ENCODE peak calls at places on chromosome 11, in four cellular contexts. G is CD8-positive, alpha-beta memory T cell; M is AG09309; W is upper lobe of right lung. U is an unnamed sample.
A peak's percentile ranks its signal among the peaks of the same experiment; 100 is the strongest.

GRCh38 chr11:65663634-65664200 is 1.0 kb upstream of the RELA start:
- DNase-seq in W (peak; percentile 80), G (peak; percentile 35), M (peak; percentile 57), U (peak; percentile 50)

GRCh38 chr11:75734491-75735180 is 17.0 kb downstream of the MOGAT2 start:
- DNase-seq in W (no peak), M (no peak), G (no peak), U (no peak)

GRCh38 chr11:124586247-124586860 is 16.6 kb downstream of the OR8A1 start:
- DNase-seq in W (peak; percentile 70), M (peak; percentile 20), G (no peak), U (peak; percentile 37)

GRCh38 chr11:61832758-61833157 is 4.7 kb downstream of the FADS2 start:
- DNase-seq in W (no peak), M (no peak), G (no peak), U (no peak)

GRCh38 chr11:36305047-36305446 is 9.0 kb downstream of the PRR5L start:
- DNase-seq in W (no peak), G (no peak), M (no peak), U (no peak)

GRCh38 chr11:35553831-35554230 is 28.4 kb upstream of the PAMR1 start:
- DNase-seq in W (no peak), M (peak; percentile 93), G (no peak), U (no peak)

GRCh38 chr11:12200359-12201015 is 90.1 kb downstream of the MICAL2 start:
- DNase-seq in M (no peak), W (peak; percentile 61), G (no peak), U (peak; percentile 68)

GRCh38 chr11:106872246-106872645 is 146.0 kb downstream of the GUCY1A2 start:
- DNase-seq in G (no peak), M (no peak), W (no peak), U (no peak)

GRCh38 chr11:109377039-109377742 is 44.8 kb upstream of the C11orf87 start:
- DNase-seq in M (no peak), W (no peak), G (no peak), U (no peak)

GRCh38 chr11:65555693-65556231 is 2.4 kb downstream of the LTBP3 start:
- DNase-seq in M (peak; percentile 64), G (no peak), W (no peak), U (peak; percentile 92)

GRCh38 chr11:67211656-67212436 is 54.4 kb upstream of the GRK2 start:
- DNase-seq in G (no peak), W (no peak), M (no peak), U (no peak)

GRCh38 chr11:66020618-66021357 is 5.5 kb downstream of the CATSPER1 start:
- DNase-seq in W (peak; percentile 82), M (no peak), G (no peak), U (peak; percentile 61)

GRCh38 chr11:64769283-64769682 is 9.1 kb downstream of the SF1 start:
- DNase-seq in W (no peak), G (no peak), M (no peak), U (no peak)

GRCh38 chr11:94932503-94932902 is 40.9 kb downstream of the CWC15 start:
- DNase-seq in W (no peak), G (no peak), M (no peak), U (no peak)

GRCh38 chr11:86799680-86800075 is 664 bp upstream of the PRSS23 start:
- DNase-seq in W (no peak), G (no peak), M (no peak), U (no peak)

GRCh38 chr11:22459053-22459452 is 120.9 kb downstream of the SLC17A6 start:
- DNase-seq in M (no peak), W (no peak), G (no peak), U (peak; percentile 89)

GRCh38 chr11:67271548-67272284 is 5.4 kb downstream of the GRK2 start:
- DNase-seq in G (peak; percentile 68), M (no peak), W (peak; percentile 67), U (no peak)

GRCh38 chr11:43397251-43397650 is 38.5 kb downstream of the TTC17 start:
- DNase-seq in M (no peak), W (no peak), G (no peak), U (no peak)

GRCh38 chr11:68457214-68457897 is 3.2 kb upstream of the PPP6R3 start:
- DNase-seq in G (no peak), M (no peak), W (peak; percentile 13), U (no peak)

GRCh38 chr11:123741159-123741951 is at the start of gene ZNF202:
- DNase-seq in W (peak; percentile 96), M (peak; percentile 41), G (peak; percentile 87), U (peak; percentile 84)

GRCh38 chr11:9205596-9205995 is 59.6 kb downstream of the DENND5A start:
- DNase-seq in G (no peak), W (no peak), M (no peak), U (no peak)

GRCh38 chr11:96257972-96258951 is 84.7 kb downstream of the MAML2 start:
- DNase-seq in G (peak; percentile 63), W (no peak), M (no peak), U (no peak)

GRCh38 chr11:4065601-4066377 is 28.8 kb upstream of the RRM1 start:
- DNase-seq in W (no peak), G (no peak), M (no peak), U (no peak)

DNA sequence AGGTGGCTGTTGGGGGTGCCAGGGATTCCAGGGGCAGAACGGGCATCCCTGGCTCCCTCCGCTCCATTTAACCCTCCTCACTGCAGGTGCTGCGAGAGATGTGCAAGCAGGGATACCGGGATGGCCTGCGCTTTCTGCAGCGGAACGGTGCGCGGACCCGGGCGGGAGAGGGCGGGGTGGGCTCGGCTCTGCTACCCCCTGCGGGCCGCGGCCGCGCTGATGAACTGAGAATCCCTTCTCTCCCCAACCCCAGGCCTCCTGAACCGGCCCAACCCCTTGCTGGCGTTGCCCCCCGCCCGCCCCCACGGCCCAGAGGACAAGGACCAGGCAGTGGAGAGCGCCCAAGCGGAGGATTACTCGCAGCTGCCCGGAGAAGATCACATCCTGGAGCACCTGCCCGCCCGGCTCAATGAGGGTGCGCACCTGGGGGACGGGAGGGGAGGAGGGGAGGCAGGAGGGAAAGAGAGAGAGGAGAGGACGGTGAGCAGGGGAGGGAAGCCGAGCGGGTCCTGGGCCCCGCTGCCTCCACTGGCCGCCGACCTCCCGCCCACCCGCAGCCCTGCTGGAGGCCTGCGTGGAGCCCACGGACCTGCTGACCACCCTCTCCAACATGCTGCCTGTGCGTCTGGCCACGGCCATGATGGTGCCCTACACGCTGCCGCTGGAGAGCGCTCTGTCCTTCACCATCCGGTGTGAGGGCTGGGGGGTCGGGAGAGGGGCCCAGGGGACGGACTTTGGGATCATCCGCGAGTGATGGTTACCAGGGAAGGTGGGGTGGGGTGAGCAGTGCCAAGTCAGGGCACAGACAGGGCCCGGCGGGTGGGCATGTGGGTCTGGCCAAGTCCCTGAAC is 4.1 kb upstream of the CRACR2B start:
- DNase-seq in M (no peak), W (no peak), G (no peak), U (no peak)
- H3K4me3 ChIP-seq in M (no peak overlapping the region), W (no peak overlapping the region), G (no peak overlapping the region), U (no peak overlapping the region)

GRCh38 chr11:118898400-118899295 is 15.0 kb downstream of the CXCR5 start:
- DNase-seq in W (no peak), M (no peak), G (no peak), U (no peak)
- H3K4me3 ChIP-seq in W (no peak overlapping the region), M (no peak overlapping the region), G (no peak overlapping the region), U (no peak overlapping the region)

DNA sequence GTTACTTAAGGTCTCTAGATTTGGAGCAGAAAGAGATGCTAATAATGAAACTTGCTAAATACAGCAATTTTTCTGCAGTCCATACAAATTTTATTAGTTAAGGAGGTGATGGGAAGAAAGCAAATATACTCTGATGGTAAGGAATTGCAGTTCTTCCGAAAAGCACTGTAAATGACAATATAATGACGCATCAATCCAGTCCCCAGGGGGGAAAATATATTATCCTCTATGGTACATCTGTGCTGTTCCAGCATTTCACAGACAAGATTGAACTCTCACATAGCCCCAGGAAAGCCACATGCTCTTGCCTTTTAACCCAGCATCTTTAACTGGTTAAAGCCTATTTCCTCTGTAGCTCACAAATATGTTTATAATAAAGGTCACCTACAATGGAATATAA is 416.6 kb upstream of the CCDC90B start:
- DNase-seq in W (no peak), M (no peak), G (no peak), U (no peak)
- H3K4me3 ChIP-seq in W (no peak overlapping the region), M (no peak overlapping the region), G (no peak overlapping the region), U (no peak overlapping the region)

GRCh38 chr11:57481915-57482781 is 21.8 kb downstream of the RTN4RL2 start:
- DNase-seq in W (no peak), G (no peak), M (no peak), U (no peak)
- H3K4me3 ChIP-seq in W (no peak overlapping the region), G (no peak overlapping the region), M (peak overlapping the region; percentile 43), U (no peak overlapping the region)

DNA sequence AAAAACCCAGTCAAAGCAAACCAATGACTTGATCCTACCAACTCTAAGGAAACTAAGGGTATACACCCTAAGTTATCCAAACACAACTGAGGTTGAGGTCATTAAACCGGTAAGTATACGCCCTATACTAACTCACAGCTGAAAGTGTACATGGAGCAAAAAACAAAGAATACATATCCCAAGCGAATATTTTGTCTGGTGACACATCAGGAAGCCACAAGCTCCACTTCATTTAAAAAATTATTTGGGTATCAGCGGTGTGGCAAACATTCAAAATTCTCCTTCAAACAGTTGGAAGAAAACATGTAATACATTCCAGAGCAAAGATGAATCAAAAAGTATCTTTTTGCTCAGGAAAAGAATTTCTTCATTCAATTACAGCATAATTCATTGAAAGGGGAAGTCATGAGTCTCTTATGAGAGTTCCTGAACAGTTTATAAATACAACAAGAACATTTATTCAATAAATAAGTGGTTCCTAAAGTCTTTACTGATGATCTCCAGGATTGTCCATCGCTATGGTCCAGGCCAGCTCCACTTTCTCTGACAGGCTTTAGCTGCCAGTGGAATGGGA is 4.5 kb upstream of the JAML start:
- DNase-seq in M (no peak), W (no peak), G (no peak), U (no peak)
- H3K4me3 ChIP-seq in M (no peak overlapping the region), W (no peak overlapping the region), G (no peak overlapping the region), U (no peak overlapping the region)

DNA sequence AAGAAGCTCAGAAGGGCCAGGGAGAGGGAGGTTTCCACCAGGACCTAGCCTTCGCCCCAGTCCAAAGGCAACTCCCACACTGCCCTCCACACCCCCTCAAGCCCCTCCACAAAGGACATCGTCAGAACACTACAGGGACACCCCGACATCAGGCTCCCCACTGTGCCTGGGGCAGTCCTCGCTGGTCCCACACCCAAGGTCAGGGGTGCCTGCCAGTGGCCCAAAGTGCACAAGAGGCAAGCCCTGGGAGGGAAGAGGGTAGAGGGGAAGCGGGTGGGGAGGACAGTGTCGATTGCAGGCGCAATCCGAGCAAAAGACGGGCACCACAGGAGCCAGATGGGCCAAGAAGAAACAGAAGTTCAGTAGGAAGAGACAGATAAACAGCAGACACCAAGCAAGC is 35.6 kb upstream of the JAM3 start:
- DNase-seq in G (no peak), M (no peak), W (no peak), U (no peak)
- H3K4me3 ChIP-seq in G (peak overlapping the region; percentile 52), M (no peak overlapping the region), W (no peak overlapping the region), U (no peak overlapping the region)